ENCODE peak calls at places on chromosomes 13 and 19, in ten cellular contexts. Z is LoVo; B is stimulated activated CD4-positive, alpha-beta T cell treated with anti-CD3 and anti-CD28 coated beads, Interleukin-12 subunit alpha, Interleukin-12 subunit beta, amount 100 ng/mL, for 24 hours; W is HEK293T; K is EH; L is GM23248; J is NCI-H2081; A is fibroblast of mammary gland; M is mammary epithelial cell; E is NCI-H1694 treated with DMSO at 0.1 percent for 48 hours. Q is an unnamed sample.

GRCh38 chr19:46192990-46193650 is 36.4 kb upstream of the IGFL1 start:
- DNase-seq in Z (peak), B (no peak), W (peak), K (peak), L (peak), J (no peak), A (peak), M (peak), E (no peak), Q (no peak)

GRCh38 chr13:48731957-48732569 is 78.3 kb downstream of the CYSLTR2 start:
- DNase-seq in Z (peak), B (peak), W (peak), K (peak), L (peak), J (peak), A (peak), M (peak), E (peak), Q (peak)

GRCh38 chr19:17170538-17171297 is 44.4 kb upstream of the USE1 start:
- DNase-seq in Z (no peak), B (no peak), W (no peak), K (peak), L (peak), J (no peak), A (peak), M (no peak), E (no peak), Q (no peak)

GRCh38 chr13:51747438-51748434 is 56.2 kb downstream of the DHRS12 start:
- DNase-seq in Z (no peak), B (no peak), W (no peak), K (no peak), L (no peak), J (no peak), A (no peak), M (no peak), E (no peak), Q (no peak)

GRCh38 chr19:15328312-15328711 is 4.0 kb downstream of the BRD4 start:
- DNase-seq in Z (no peak), B (no peak), W (no peak), K (no peak), L (no peak), J (no peak), A (peak), M (no peak), E (no peak), Q (no peak)

GRCh38 chr19:13318190-13318589 is 168.0 kb downstream of the IER2 start:
- DNase-seq in Z (no peak), B (no peak), W (no peak), K (no peak), L (no peak), J (no peak), A (no peak), M (no peak), E (no peak), Q (no peak)

GRCh38 chr13:47114030-47114429 is 217.2 kb upstream of the HTR2A start:
- DNase-seq in Z (no peak), B (no peak), W (no peak), K (peak), L (peak), J (no peak), A (peak), M (peak), E (no peak), Q (no peak)

GRCh38 chr13:62524498-62524897 is 1108.8 kb upstream of the PCDH20 start:
- DNase-seq in Z (no peak), B (no peak), W (no peak), K (no peak), L (no peak), J (no peak), A (no peak), M (no peak), E (no peak), Q (no peak)

GRCh38 chr13:22169473-22169872 is 498.6 kb downstream of the FGF9 start:
- DNase-seq in Z (no peak), B (no peak), W (no peak), K (no peak), L (no peak), J (no peak), A (no peak), M (no peak), E (no peak), Q (no peak)

GRCh38 chr19:58356236-58356970 is 3.1 kb upstream of the A1BG start:
- DNase-seq in Z (no peak), B (no peak), W (no peak), K (peak), L (peak), J (no peak), A (peak), M (peak), E (no peak), Q (no peak)

Q was measured in HCT116.